ENCODE peak calls at places on chromosomes 13 and 19, in five cellular contexts. One of them, this sample, is unnamed.

GRCh38 chr13:49976314-49977258 is 20.3 kb upstream of the TRIM13 start:
- ATAC-seq in aorta: peak; percentile 87
- ATAC-seq in heart left ventricle: no peak
- ATAC-seq in HepG2: peak; percentile 87
- ATAC-seq in lower lobe of right lung: peak; percentile 88
- ATAC-seq in this sample: peak; percentile 69

GRCh38 chr19:51508059-51508733 is 6.6 kb upstream of the SIGLEC12 start:
- ATAC-seq in aorta: no peak
- ATAC-seq in heart left ventricle: no peak
- ATAC-seq in HepG2: no peak
- ATAC-seq in lower lobe of right lung: no peak
- ATAC-seq in this sample: no peak

GRCh38 chr19:18301718-18302111 is 20.3 kb upstream of the JUND start:
- ATAC-seq in aorta: no peak
- ATAC-seq in heart left ventricle: no peak
- ATAC-seq in HepG2: no peak
- ATAC-seq in lower lobe of right lung: no peak
- ATAC-seq in this sample: no peak

GRCh38 chr13:25180795-25181537 is 8.9 kb upstream of the AMER2 start:
- ATAC-seq in aorta: no peak
- ATAC-seq in heart left ventricle: no peak
- ATAC-seq in HepG2: no peak
- ATAC-seq in lower lobe of right lung: no peak
- ATAC-seq in this sample: no peak

GRCh38 chr19:36528194-36528920 is at the start of gene ZNF260:
- ATAC-seq in aorta: peak; percentile 100
- ATAC-seq in heart left ventricle: peak; percentile 99
- ATAC-seq in HepG2: peak; percentile 96
- ATAC-seq in lower lobe of right lung: peak; percentile 99
- ATAC-seq in this sample: peak; percentile 99

GRCh38 chr13:41428155-41428554 is 29.2 kb upstream of the RGCC start:
- ATAC-seq in aorta: peak; percentile 56
- ATAC-seq in heart left ventricle: no peak
- ATAC-seq in HepG2: no peak
- ATAC-seq in lower lobe of right lung: peak; percentile 47
- ATAC-seq in this sample: no peak

GRCh38 chr19:49152218-49152550 is 3.0 kb downstream of the HRC start:
- ATAC-seq in aorta: no peak
- ATAC-seq in heart left ventricle: no peak
- ATAC-seq in HepG2: no peak
- ATAC-seq in lower lobe of right lung: no peak
- ATAC-seq in this sample: no peak

GRCh38 chr19:35314031-35314430 is 15.0 kb upstream of the CD22 start:
- ATAC-seq in aorta: no peak
- ATAC-seq in heart left ventricle: no peak
- ATAC-seq in HepG2: no peak
- ATAC-seq in lower lobe of right lung: no peak
- ATAC-seq in this sample: no peak

GRCh38 chr13:52447354-52447753 is 3.1 kb downstream of the VPS36 start:
- ATAC-seq in aorta: no peak
- ATAC-seq in heart left ventricle: no peak
- ATAC-seq in HepG2: no peak
- ATAC-seq in lower lobe of right lung: no peak
- ATAC-seq in this sample: no peak

GRCh38 chr13:99161512-99161911 is 39.1 kb upstream of the UBAC2 start:
- ATAC-seq in aorta: no peak
- ATAC-seq in heart left ventricle: no peak
- ATAC-seq in HepG2: no peak
- ATAC-seq in lower lobe of right lung: no peak
- ATAC-seq in this sample: no peak

GRCh38 chr19:35871611-35872010 is 3.2 kb downstream of the APLP1 start:
- ATAC-seq in aorta: no peak
- ATAC-seq in heart left ventricle: no peak
- ATAC-seq in HepG2: no peak
- ATAC-seq in lower lobe of right lung: no peak
- ATAC-seq in this sample: no peak

GRCh38 chr19:29831686-29832085 is 19.9 kb downstream of the CCNE1 start:
- ATAC-seq in aorta: no peak
- ATAC-seq in heart left ventricle: no peak
- ATAC-seq in HepG2: no peak
- ATAC-seq in lower lobe of right lung: no peak
- ATAC-seq in this sample: no peak

GRCh38 chr19:737591-738093 is 13.3 kb upstream of the MISP start:
- ATAC-seq in aorta: peak; percentile 67
- ATAC-seq in heart left ventricle: no peak
- ATAC-seq in HepG2: peak; percentile 56
- ATAC-seq in lower lobe of right lung: peak; percentile 64
- ATAC-seq in this sample: peak; percentile 41

GRCh38 chr19:14400913-14401312 is 18.2 kb downstream of the DDX39A start:
- ATAC-seq in aorta: no peak
- ATAC-seq in heart left ventricle: no peak
- ATAC-seq in HepG2: no peak
- ATAC-seq in lower lobe of right lung: no peak
- ATAC-seq in this sample: no peak

GRCh38 chr13:97856001-97856675 is 97.3 kb upstream of the IPO5 start:
- ATAC-seq in aorta: peak; percentile 43
- ATAC-seq in heart left ventricle: no peak
- ATAC-seq in HepG2: peak; percentile 84
- ATAC-seq in lower lobe of right lung: peak; percentile 77
- ATAC-seq in this sample: peak; percentile 67

GRCh38 chr13:109381546-109382180 is 404.7 kb downstream of the IRS2 start:
- ATAC-seq in aorta: no peak
- ATAC-seq in heart left ventricle: no peak
- ATAC-seq in HepG2: no peak
- ATAC-seq in lower lobe of right lung: no peak
- ATAC-seq in this sample: no peak

GRCh38 chr13:108807841-108808240 is 178.4 kb downstream of the MYO16 start:
- ATAC-seq in aorta: no peak
- ATAC-seq in heart left ventricle: no peak
- ATAC-seq in HepG2: no peak
- ATAC-seq in lower lobe of right lung: no peak
- ATAC-seq in this sample: no peak

GRCh38 chr19:31110331-31110730 is 238.9 kb downstream of the TSHZ3 start:
- ATAC-seq in aorta: no peak
- ATAC-seq in heart left ventricle: no peak
- ATAC-seq in HepG2: no peak
- ATAC-seq in lower lobe of right lung: no peak
- ATAC-seq in this sample: no peak

GRCh38 chr13:25887962-25888655 is 163.7 kb downstream of the SHISA2 start:
- ATAC-seq in aorta: no peak
- ATAC-seq in heart left ventricle: no peak
- ATAC-seq in HepG2: no peak
- ATAC-seq in lower lobe of right lung: no peak
- ATAC-seq in this sample: no peak

GRCh38 chr13:79749556-79749955 is 268.6 kb downstream of the NDFIP2 start:
- ATAC-seq in aorta: no peak
- ATAC-seq in heart left ventricle: no peak
- ATAC-seq in HepG2: no peak
- ATAC-seq in lower lobe of right lung: peak; percentile 14
- ATAC-seq in this sample: no peak
- H3K4me1 ChIP-seq in aorta: peaks cover 3% of the 10 kb centered on the region
- H3K4me1 ChIP-seq in heart left ventricle: no peaks in the 10 kb centered on the region
- H3K4me1 ChIP-seq in HepG2: no peaks in the 10 kb centered on the region
- H3K4me1 ChIP-seq in lower lobe of right lung: peaks cover 7% of the 10 kb centered on the region
- H3K4me1 ChIP-seq in this sample: peaks cover 17% of the 10 kb centered on the region

DNA sequence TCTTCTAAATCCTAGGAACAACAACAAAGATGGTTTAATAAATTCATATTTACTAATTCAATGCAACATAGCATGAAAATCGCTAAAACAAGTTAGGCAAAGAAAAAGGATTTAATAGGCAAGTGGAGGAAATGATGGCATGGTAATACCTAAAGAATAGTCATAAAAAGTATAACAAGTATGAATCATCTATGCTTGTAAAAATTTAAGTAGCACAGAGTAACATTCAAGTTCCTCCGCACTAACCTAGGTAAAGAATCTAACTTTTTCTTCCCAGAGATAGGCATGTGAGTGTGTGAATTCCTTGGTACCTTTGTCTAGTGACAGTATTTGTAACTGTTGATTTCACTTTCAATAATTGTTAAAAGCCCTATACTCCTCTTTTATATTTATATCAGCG is 42.6 kb downstream of the RCBTB2 start:
- ATAC-seq in aorta: no peak
- ATAC-seq in heart left ventricle: no peak
- ATAC-seq in HepG2: no peak
- ATAC-seq in lower lobe of right lung: no peak
- ATAC-seq in this sample: no peak
- H3K4me1 ChIP-seq in aorta: no peaks in the 10 kb centered on the region
- H3K4me1 ChIP-seq in heart left ventricle: no peaks in the 10 kb centered on the region
- H3K4me1 ChIP-seq in HepG2: peaks cover 19% of the 10 kb centered on the region
- H3K4me1 ChIP-seq in lower lobe of right lung: peaks cover 45% of the 10 kb centered on the region
- H3K4me1 ChIP-seq in this sample: peaks cover 15% of the 10 kb centered on the region

DNA sequence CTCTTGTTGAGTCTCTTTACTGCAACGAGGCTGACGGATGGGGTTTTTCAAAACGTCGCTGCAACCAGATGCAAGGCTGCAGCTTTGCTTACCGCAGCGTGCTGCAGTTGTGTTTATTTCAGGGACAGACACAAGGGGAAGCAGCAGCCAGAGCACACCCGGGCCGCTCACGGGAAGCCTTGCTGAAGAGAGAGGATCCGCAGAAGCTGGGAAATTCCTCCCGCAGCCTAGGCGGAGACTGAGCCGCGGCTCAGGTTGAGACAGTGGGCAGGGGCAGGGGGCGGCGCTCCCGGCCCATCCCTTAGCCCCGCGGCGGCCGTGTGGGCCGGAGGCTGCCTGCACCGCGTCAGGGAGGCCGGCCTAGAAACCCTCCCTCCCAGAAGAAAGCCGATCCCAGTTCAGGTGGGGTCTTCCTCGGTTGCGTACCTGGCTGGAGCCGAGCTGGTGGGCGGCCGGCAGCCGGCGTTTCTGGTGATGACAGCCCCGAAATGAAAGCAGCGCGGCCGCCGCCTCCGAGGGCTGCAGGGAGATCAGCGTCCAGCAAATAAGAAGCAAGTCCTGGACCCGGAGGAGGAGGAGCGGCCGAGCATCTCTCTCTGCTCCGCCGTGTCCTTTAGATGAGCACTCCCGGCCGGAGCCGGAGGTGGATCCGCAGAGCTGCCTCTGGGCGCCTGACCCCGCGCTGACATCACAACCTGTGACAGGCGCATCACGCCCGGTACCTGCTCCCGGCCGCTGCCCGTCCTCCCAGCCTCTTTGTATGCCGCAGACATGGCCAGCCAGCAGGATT is at the start of gene FRY:
- ATAC-seq in aorta: peak; percentile 85
- ATAC-seq in heart left ventricle: peak; percentile 70
- ATAC-seq in HepG2: peak; percentile 94
- ATAC-seq in lower lobe of right lung: peak; percentile 88
- ATAC-seq in this sample: peak; percentile 85
- H3K4me1 ChIP-seq in aorta: peaks cover under 1% of the 10 kb centered on the region
- H3K4me1 ChIP-seq in heart left ventricle: no peaks in the 10 kb centered on the region
- H3K4me1 ChIP-seq in HepG2: peaks cover 65% of the 10 kb centered on the region
- H3K4me1 ChIP-seq in lower lobe of right lung: peaks cover 16% of the 10 kb centered on the region
- H3K4me1 ChIP-seq in this sample: no peaks in the 10 kb centered on the region

DNA sequence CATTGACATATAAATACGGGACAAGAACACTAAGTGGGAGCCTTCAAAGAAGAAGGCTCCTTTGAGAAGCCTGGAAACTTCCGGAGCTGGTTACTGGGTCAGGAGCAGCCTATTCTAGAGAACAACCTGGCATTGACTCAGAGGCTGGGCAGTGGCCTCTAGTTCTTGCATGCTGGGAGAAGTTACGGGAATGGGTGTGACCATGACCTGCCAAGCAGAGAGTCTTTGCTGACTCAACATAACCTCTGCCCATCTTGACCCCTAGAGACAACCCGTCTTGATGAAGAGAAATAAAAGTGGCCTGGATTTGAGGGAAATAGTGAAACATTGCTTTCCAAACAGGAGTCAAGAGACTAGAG is 21.0 kb downstream of the STARD13 start:
- ATAC-seq in aorta: no peak
- ATAC-seq in heart left ventricle: no peak
- ATAC-seq in HepG2: no peak
- ATAC-seq in lower lobe of right lung: peak; percentile 51
- ATAC-seq in this sample: peak; percentile 24
- H3K4me1 ChIP-seq in aorta: peaks cover 6% of the 10 kb centered on the region
- H3K4me1 ChIP-seq in heart left ventricle: peaks cover 17% of the 10 kb centered on the region
- H3K4me1 ChIP-seq in HepG2: peaks cover 91% of the 10 kb centered on the region
- H3K4me1 ChIP-seq in lower lobe of right lung: peaks cover 84% of the 10 kb centered on the region
- H3K4me1 ChIP-seq in this sample: peaks cover 100% of the 10 kb centered on the region

GRCh38 chr13:80448725-80449124 is 107.8 kb upstream of the SPRY2 start:
- ATAC-seq in aorta: no peak
- ATAC-seq in heart left ventricle: no peak
- ATAC-seq in HepG2: no peak
- ATAC-seq in lower lobe of right lung: no peak
- ATAC-seq in this sample: no peak
- H3K4me1 ChIP-seq in aorta: no peaks in the 10 kb centered on the region
- H3K4me1 ChIP-seq in heart left ventricle: no peaks in the 10 kb centered on the region
- H3K4me1 ChIP-seq in HepG2: no peaks in the 10 kb centered on the region
- H3K4me1 ChIP-seq in lower lobe of right lung: peaks cover 12% of the 10 kb centered on the region
- H3K4me1 ChIP-seq in this sample: no peaks in the 10 kb centered on the region

This sample was measured in gastroesophageal sphincter.